ENCODE peak calls at places on chromosomes 4 and X, in seven cellular contexts. T, R, L, X, D, O and J are unnamed samples.
A peak's percentile ranks its signal among the peaks of the same experiment; 100 is the strongest.

GRCh38 chr4:152283806-152284470 is 252.0 kb downstream of the FBXW7 start:
- DNase-seq in T (no peak), R (no peak), L (no peak), X (no peak), D (peak; percentile 1), O (no peak), J (no peak)

GRCh38 chr4:22170353-22170752 is 221.8 kb upstream of the KCNIP4 start:
- DNase-seq in T (no peak), R (no peak), L (no peak), X (no peak), D (peak; percentile 63), O (no peak), J (no peak)

GRCh38 chr4:608236-608635 is 17.1 kb upstream of the PDE6B start:
- DNase-seq in T (no peak), R (no peak), L (no peak), X (no peak), D (no peak), O (no peak), J (no peak)

GRCh38 chrX:149497626-149498025 is 7.5 kb downstream of the IDS start:
- DNase-seq in T (no peak), R (no peak), L (no peak), X (no peak), D (peak; percentile 33), O (no peak), J (no peak)

GRCh38 chr4:87679449-87680169 is 29.5 kb downstream of the DMP1 start:
- DNase-seq in T (no peak), R (peak; percentile 66), L (no peak), X (peak; percentile 8), D (peak; percentile 35), O (peak; percentile 43), J (peak; percentile 34)

GRCh38 chr4:108786351-108786750 is 23.5 kb upstream of the ETNPPL start:
- DNase-seq in T (no peak), R (no peak), L (no peak), X (no peak), D (no peak), O (no peak), J (no peak)

GRCh38 chr4:37891221-37892159 is 606 bp downstream of the TBC1D1 start:
- DNase-seq in T (peak; percentile 32), R (peak; percentile 48), L (peak; percentile 50), X (peak; percentile 41), D (no peak), O (peak; percentile 68), J (peak; percentile 76)

GRCh38 chr4:26557164-26557563 is 26.7 kb upstream of the TBC1D19 start:
- DNase-seq in T (no peak), R (no peak), L (no peak), X (no peak), D (peak; percentile 68), O (no peak), J (no peak)

GRCh38 chr4:41326776-41327175 is 70.0 kb downstream of the UCHL1 start:
- DNase-seq in T (no peak), R (no peak), L (no peak), X (no peak), D (no peak), O (no peak), J (no peak)

GRCh38 chr4:164997324-164997723 is 19.9 kb upstream of the TRIM61 start:
- DNase-seq in T (no peak), R (no peak), L (no peak), X (no peak), D (no peak), O (no peak), J (no peak)

GRCh38 chrX:66676413-66676812 is 37.5 kb upstream of the EDA2R start:
- DNase-seq in T (no peak), R (no peak), L (no peak), X (no peak), D (peak; percentile 1), O (no peak), J (no peak)

GRCh38 chr4:138301536-138301935 is 59.4 kb upstream of the SLC7A11 start:
- DNase-seq in T (no peak), R (no peak), L (no peak), X (no peak), D (no peak), O (no peak), J (no peak)

GRCh38 chr4:84648863-84649647 is 66.1 kb downstream of the CDS1 start:
- DNase-seq in T (no peak), R (no peak), L (no peak), X (no peak), D (no peak), O (no peak), J (no peak)

GRCh38 chr4:184090571-184090970 is 127.1 kb downstream of the ENPP6 start:
- DNase-seq in T (no peak), R (no peak), L (no peak), X (no peak), D (no peak), O (no peak), J (no peak)

GRCh38 chr4:7134737-7135388 is 57.5 kb upstream of the SORCS2 start:
- DNase-seq in T (no peak), R (peak; percentile 81), L (no peak), X (no peak), D (peak; percentile 70), O (no peak), J (no peak)

GRCh38 chrX:52277666-52278065 is 91.2 kb upstream of the XAGE2 start:
- DNase-seq in T (no peak), R (no peak), L (no peak), X (no peak), D (no peak), O (no peak), J (no peak)

GRCh38 chrX:72308566-72309296 is 3.0 kb upstream of the CITED1 start:
- DNase-seq in T (peak; percentile 55), R (peak; percentile 73), L (no peak), X (no peak), D (peak; percentile 63), O (no peak), J (peak; percentile 45)

GRCh38 chr4:169315530-169316306 is 45.0 kb upstream of the SH3RF1 start:
- DNase-seq in T (no peak), R (no peak), L (no peak), X (no peak), D (peak; percentile 54), O (no peak), J (no peak)

GRCh38 chr4:1499465-1499864 is 93.2 kb upstream of the NKX1-1 start:
- DNase-seq in T (no peak), R (no peak), L (no peak), X (no peak), D (no peak), O (no peak), J (no peak)

GRCh38 chr4:183362916-183363542 is 40.8 kb upstream of the CLDN24 start:
- DNase-seq in T (no peak), R (no peak), L (no peak), X (no peak), D (peak; percentile 58), O (no peak), J (no peak)

GRCh38 chrX:9456250-9457074 is 8.4 kb upstream of the TBL1X start:
- DNase-seq in T (peak; percentile 67), R (no peak), L (peak; percentile 4), X (no peak), D (no peak), O (peak; percentile 37), J (no peak)